ENCODE peak calls at places on chromosomes 16 and 17, in seven cellular contexts. A is H9, D is colonic mucosa, F is PC-3, R is glutamatergic neuron, C is left lung, K is heart right ventricle. V is an unnamed sample.

GRCh38 chr16:77169650-77170236 is 21.2 kb upstream of the MON1B start:
- DNase-seq in R (peak), F (peak), K (peak), D (peak), C (no peak), A (peak), V (no peak)

GRCh38 chr17:65449495-65449894 is 112.0 kb downstream of the AXIN2 start:
- DNase-seq in R (no peak), D (no peak), A (no peak), F (no peak), C (no peak), K (no peak), V (no peak)

GRCh38 chr16:48329138-48329537 is 56.1 kb downstream of the SIAH1 start:
- DNase-seq in A (no peak), D (no peak), R (no peak), F (no peak), K (no peak), C (no peak), V (no peak)

GRCh38 chr17:45225051-45225700 is 3.5 kb downstream of the FMNL1 start:
- DNase-seq in K (no peak), C (peak), A (peak), D (no peak), R (no peak), F (peak), V (no peak)

GRCh38 chr16:89122322-89122831 is 28.7 kb downstream of the ACSF3 start:
- DNase-seq in R (peak), C (peak), D (peak), K (no peak), F (no peak), A (no peak), V (no peak)

GRCh38 chr17:75474736-75475135 is 18.3 kb downstream of the TMEM94 start:
- DNase-seq in A (no peak), C (peak), R (no peak), K (no peak), F (no peak), D (no peak), V (no peak)

GRCh38 chr16:22267764-22268163 is 29.4 kb upstream of the POLR3E start:
- DNase-seq in K (no peak), A (no peak), R (peak), F (no peak), D (no peak), C (no peak), V (no peak)

GRCh38 chr17:39671651-39672521 is 3.6 kb downstream of the PNMT start:
- DNase-seq in A (peak), F (peak), K (no peak), C (peak), D (peak), R (peak), V (no peak)

GRCh38 chr16:47750371-47750770 is 289.2 kb downstream of the PHKB start:
- DNase-seq in C (no peak), A (no peak), R (no peak), D (no peak), F (no peak), K (no peak), V (no peak)

GRCh38 chr17:73419051-73419450 is 107.2 kb upstream of the CDC42EP4 start:
- DNase-seq in C (no peak), D (no peak), R (no peak), K (no peak), F (no peak), A (no peak), V (no peak)

GRCh38 chr16:30896203-30896889 is at the start of gene CTF1:
- DNase-seq in F (peak), A (peak), K (peak), R (peak), C (peak), D (peak), V (peak)

GRCh38 chr17:55299162-55299838 is 34.5 kb downstream of the HLF start:
- DNase-seq in A (no peak), K (no peak), R (no peak), C (no peak), D (no peak), F (no peak), V (no peak)

GRCh38 chr16:88469615-88470395 is 16.7 kb downstream of the ZFPM1 start:
- DNase-seq in F (no peak), C (no peak), D (no peak), K (no peak), A (no peak), R (no peak), V (no peak)

GRCh38 chr16:19700319-19700781 is 17.7 kb downstream of the KNOP1 start:
- DNase-seq in D (peak), C (no peak), R (no peak), A (no peak), F (peak), K (no peak), V (no peak)

GRCh38 chr17:4354862-4355514 is 11.5 kb downstream of the UBE2G1 start:
- DNase-seq in A (peak), F (peak), K (no peak), C (no peak), R (no peak), D (no peak), V (no peak)

GRCh38 chr17:82247175-82247823 is 18.5 kb downstream of the SLC16A3 start:
- DNase-seq in D (no peak), A (no peak), R (no peak), C (peak), F (no peak), K (no peak), V (no peak)

GRCh38 chr17:14212401-14212800 is 24.3 kb downstream of the CDRT15 start:
- DNase-seq in R (no peak), A (peak), C (no peak), K (no peak), F (no peak), D (no peak), V (no peak)

GRCh38 chr17:39618956-39619785 is 7.6 kb upstream of the PPP1R1B start:
- DNase-seq in K (no peak), A (no peak), D (no peak), R (no peak), F (no peak), C (no peak), V (no peak)

GRCh38 chr16:48547530-48547929 is 62.5 kb downstream of the N4BP1 start:
- DNase-seq in K (no peak), A (no peak), R (no peak), F (no peak), D (no peak), C (no peak), V (no peak)

GRCh38 chr17:59370580-59371299 is 39.3 kb downstream of the YPEL2 start:
- DNase-seq in R (peak), K (no peak), D (no peak), F (no peak), C (no peak), A (no peak), V (no peak)

GRCh38 chr17:39650121-39650579 is 13.2 kb downstream of the STARD3 start:
- DNase-seq in C (no peak), K (no peak), R (no peak), A (no peak), D (no peak), F (no peak), V (no peak)

GRCh38 chr17:3657588-3657869 is 10.8 kb downstream of the TAX1BP3 start:
- DNase-seq in F (no peak), K (no peak), C (no peak), D (no peak), A (peak), R (no peak), V (no peak)

GRCh38 chr17:49998836-49999511 is 4.0 kb upstream of the DLX3 start:
- DNase-seq in R (no peak), D (no peak), A (peak), C (no peak), F (no peak), K (no peak), V (no peak)

GRCh38 chr17:81142301-81143199 is 22.8 kb upstream of the PVALEF start:
- DNase-seq in C (no peak), K (peak), R (peak), D (peak), A (peak), F (peak), V (peak)

GRCh38 chr16:50526796-50527195 is 21.4 kb upstream of the NKD1 start:
- DNase-seq in C (no peak), K (no peak), R (no peak), D (no peak), F (no peak), A (peak), V (no peak)

GRCh38 chr17:74117999-74118421 is 85.5 kb upstream of the RPL38 start:
- DNase-seq in F (no peak), R (no peak), A (peak), D (no peak), C (no peak), K (no peak), V (no peak)

GRCh38 chr17:57955183-57955952 is at the start of gene CUEDC1:
- DNase-seq in K (peak), R (peak), F (peak), D (peak), C (peak), A (peak), V (peak)
- TF ChIP-seq CTCF in K (peak), R (peak), F (no peak), D (no peak), C (peak), A (peak), V (no peak)

GRCh38 chr17:77214743-77215142 is 74.0 kb downstream of the SEC14L1 start:
- DNase-seq in A (peak), R (peak), D (peak), K (peak), F (peak), C (no peak), V (no peak)
- TF ChIP-seq CTCF in A (peak), R (peak), D (peak), K (peak), F (peak), C (no peak), V (no peak)

DNA sequence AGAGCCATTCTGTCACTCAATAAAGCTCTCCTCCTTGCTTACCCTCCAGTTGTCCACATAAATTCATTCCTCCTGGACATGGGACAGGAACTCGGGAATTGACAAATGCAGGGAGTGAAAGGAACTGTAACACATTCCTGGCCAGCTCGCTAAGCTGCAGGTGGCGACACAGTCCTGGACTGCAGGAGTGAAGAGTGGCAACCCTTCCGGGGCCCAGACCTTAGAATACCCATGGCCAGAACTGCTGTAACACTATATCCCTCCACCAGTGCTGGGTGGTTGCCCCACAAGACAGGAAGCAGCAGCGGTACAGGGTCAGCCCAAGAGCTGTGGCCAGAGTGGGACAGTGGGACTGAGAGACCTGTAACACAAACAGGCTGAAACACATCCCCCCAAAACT is 30.3 kb upstream of the KIF2B start:
- DNase-seq in C (no peak), F (no peak), R (no peak), K (no peak), A (no peak), D (no peak), V (no peak)
- TF ChIP-seq CTCF in C (no peak), F (no peak), R (no peak), K (no peak), A (no peak), D (no peak), V (no peak)

GRCh38 chr16:1985466-1986150 is 1.6 kb downstream of the GFER start:
- DNase-seq in R (no peak), A (no peak), K (no peak), D (peak), C (no peak), F (peak), V (no peak)

GRCh38 chr16:1983053-1983543 is 895 bp upstream of the GFER start:
- DNase-seq in K (no peak), D (no peak), A (no peak), C (no peak), R (no peak), F (no peak), V (no peak)

GRCh38 chr16:1981972-1982574 is 804 bp upstream of the NOXO1 start:
- DNase-seq in R (no peak), A (no peak), C (no peak), F (peak), D (peak), K (no peak), V (no peak)

GRCh38 chr16:1984347-1985225 is 593 bp downstream of the GFER start:
- DNase-seq in K (no peak), D (peak), C (no peak), A (peak), F (no peak), R (no peak), V (no peak)

DNA sequence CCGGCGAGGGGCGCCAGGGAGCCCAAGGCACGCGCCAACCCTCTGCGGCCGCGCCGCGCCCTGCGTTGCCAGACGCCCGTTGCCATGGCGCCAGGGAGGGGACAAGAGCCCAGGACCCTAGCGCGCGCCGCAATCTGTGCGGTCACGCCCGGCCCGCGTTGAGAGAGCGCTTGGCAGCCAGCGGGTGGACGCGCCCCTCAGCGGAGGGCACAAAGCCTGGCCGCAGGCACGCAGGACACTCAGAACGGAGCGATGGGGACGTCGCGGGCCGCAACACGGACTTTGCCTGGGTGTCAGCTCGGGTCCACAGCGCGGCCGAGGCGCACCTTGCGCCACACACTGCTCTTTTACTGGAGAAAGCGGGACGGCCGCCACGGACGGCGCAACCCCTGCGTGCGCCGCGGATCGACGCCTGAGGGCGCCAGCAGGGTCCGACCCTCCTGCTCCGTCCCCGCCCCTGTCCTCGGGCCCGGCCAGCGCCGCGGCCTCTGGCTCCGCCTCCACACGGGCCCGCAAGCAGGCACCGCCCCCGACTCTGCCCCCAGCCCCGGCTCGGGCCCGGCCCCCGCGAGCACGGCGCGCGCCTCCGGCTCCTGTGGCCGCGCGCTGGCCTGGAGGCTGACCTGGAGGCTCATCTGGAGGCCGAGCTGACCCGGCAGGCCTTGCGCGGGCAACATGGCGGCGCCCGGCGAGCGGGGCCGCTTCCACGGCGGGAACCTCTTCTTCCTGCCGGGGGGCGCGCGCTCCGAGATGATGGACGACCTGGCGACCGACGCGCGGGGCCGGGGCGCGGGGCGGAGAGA is at the start of gene GFER:
- DNase-seq in K (peak), C (peak), R (peak), D (peak), F (peak), A (peak), V (peak)
- TF ChIP-seq CTCF in K (peak), C (peak), R (no peak), D (peak), F (no peak), A (peak), V (no peak)

GRCh38 chr17:29844339-29845048 is 85.5 kb downstream of the SSH2 start:
- DNase-seq in F (no peak), K (peak), D (no peak), R (peak), A (no peak), C (no peak), V (no peak)
- TF ChIP-seq CTCF in F (no peak), K (no peak), D (no peak), R (no peak), A (peak), C (no peak), V (no peak)

DNA sequence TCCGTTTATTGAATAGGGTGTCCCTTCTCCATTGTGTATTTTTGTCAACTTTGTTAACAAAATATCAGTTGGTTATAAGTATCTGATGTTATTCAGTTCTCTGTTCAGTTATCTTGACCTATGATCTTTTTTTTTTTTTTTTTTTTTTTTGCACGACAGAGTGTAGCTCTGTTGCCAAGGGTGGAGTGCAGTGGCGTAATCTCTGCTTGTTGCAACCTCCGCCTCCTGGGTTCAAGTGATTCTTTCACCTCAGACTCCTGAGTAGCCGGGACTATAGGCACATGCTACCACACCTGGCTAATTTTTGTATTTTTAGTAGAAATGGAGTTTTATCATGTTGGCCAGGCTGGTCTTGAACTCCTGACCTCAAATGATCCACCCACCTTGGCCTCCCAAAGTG is 215.8 kb downstream of the BCAS3 start:
- DNase-seq in A (no peak), F (no peak), R (no peak), C (no peak), D (no peak), K (no peak), V (no peak)
- TF ChIP-seq CTCF in A (no peak), F (no peak), R (no peak), C (no peak), D (no peak), K (no peak), V (no peak)

DNA sequence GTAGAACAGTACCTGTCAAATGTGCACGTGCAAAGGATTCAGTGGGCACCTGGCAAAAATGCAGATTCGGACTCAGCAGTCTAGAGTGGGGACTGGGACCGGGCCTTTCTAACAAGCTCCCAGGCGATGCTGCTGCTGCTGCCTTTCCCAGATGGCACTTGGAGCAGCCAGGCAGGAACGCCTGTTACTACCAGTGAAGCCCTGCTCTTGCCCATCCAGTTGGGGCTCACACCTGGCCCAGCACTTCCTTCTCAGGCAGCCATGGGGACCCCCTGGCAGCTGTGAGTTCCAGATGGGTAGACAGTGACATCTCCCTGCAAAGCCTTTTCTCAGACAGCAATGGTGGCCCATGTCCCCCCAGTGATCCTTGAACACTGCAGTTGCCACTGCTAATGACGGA is 30.4 kb downstream of the KDM8 start:
- DNase-seq in A (no peak), R (no peak), K (no peak), C (no peak), D (no peak), F (no peak), V (no peak)
- TF ChIP-seq CTCF in A (no peak), R (no peak), K (no peak), C (no peak), D (no peak), F (no peak), V (no peak)

GRCh38 chr17:53033297-53033696 is 789.4 kb upstream of the KIF2B start:
- DNase-seq in D (no peak), F (no peak), K (no peak), A (no peak), R (no peak), C (no peak), V (no peak)

GRCh38 chr17:53032861-53033271 is 789.9 kb upstream of the KIF2B start:
- DNase-seq in K (peak), R (peak), F (peak), A (peak), D (peak), C (no peak), V (no peak)
- TF ChIP-seq CTCF in K (no peak), R (no peak), F (peak), A (peak), D (no peak), C (peak), V (no peak)

V was measured in activated B cell treated with CpG ODN at 0.5 μM for 24 hours.